ENCODE peak calls at places on chromosomes 3 and 15, in four cellular contexts. R, E, C and A are unnamed samples.

GRCh38 chr3:46913644-46914043 is 36.1 kb downstream of the PTH1R start:
- DNase-seq in E (no peak), R (peak), C (no peak), A (no peak)

GRCh38 chr3:101954946-101955345 is 105.6 kb downstream of the NFKBIZ start:
- DNase-seq in E (no peak), R (no peak), C (no peak), A (no peak)

GRCh38 chr15:25333049-25333448 is 105.8 kb downstream of the UBE3A start:
- DNase-seq in R (no peak), C (no peak), E (no peak), A (no peak)

GRCh38 chr3:88589131-88589530 is 439.4 kb downstream of the C3orf38 start:
- DNase-seq in R (no peak), E (no peak), C (no peak), A (no peak)

GRCh38 chr3:192364296-192364695 is 363.0 kb downstream of the FGF12 start:
- DNase-seq in R (no peak), E (no peak), C (no peak), A (no peak)

GRCh38 chr3:11244131-11244677 is 28.0 kb upstream of the ATG7 start:
- DNase-seq in R (peak), E (no peak), C (no peak), A (no peak)

GRCh38 chr15:101478701-101479341 is 10.7 kb downstream of the PCSK6 start:
- DNase-seq in E (no peak), R (no peak), C (no peak), A (no peak)

GRCh38 chr3:25423780-25424179 is 4.3 kb upstream of the RARB start:
- DNase-seq in C (no peak), E (no peak), R (peak), A (no peak)

GRCh38 chr3:176046717-176047116 is 1150.6 kb downstream of the TBL1XR1 start:
- DNase-seq in C (no peak), E (no peak), R (no peak), A (no peak)

GRCh38 chr15:31758126-31758525 is 272.2 kb upstream of the CHRNA7 start:
- DNase-seq in R (peak), E (peak), C (no peak), A (no peak)

GRCh38 chr3:139203752-139204151 is 140.1 kb upstream of the MRPS22 start:
- DNase-seq in C (no peak), R (no peak), E (no peak), A (no peak)

GRCh38 chr3:190361791-190362190 is 26.2 kb upstream of the CLDN16 start:
- DNase-seq in C (no peak), R (no peak), E (peak), A (no peak)

GRCh38 chr15:75056036-75056435 is 32.6 kb downstream of the PPCDC start:
- DNase-seq in C (no peak), E (no peak), R (no peak), A (no peak)

GRCh38 chr15:73956276-73957086 is 30.2 kb downstream of the LOXL1 start:
- DNase-seq in R (peak), C (no peak), E (no peak), A (no peak)

GRCh38 chr3:129282727-129283327 is 4.2 kb downstream of the HMCES start:
- DNase-seq in R (peak), E (no peak), C (no peak), A (no peak)

GRCh38 chr15:90159213-90159612 is 41.9 kb upstream of the SEMA4B start:
- DNase-seq in R (no peak), C (no peak), E (no peak), A (no peak)

GRCh38 chr15:67067930-67068542 is 2.6 kb downstream of the SMAD3 start:
- DNase-seq in R (peak), C (no peak), E (no peak), A (no peak)

GRCh38 chr3:44045476-44046275 is 196.0 kb upstream of the TOPAZ1 start:
- DNase-seq in C (no peak), R (peak), E (no peak), A (no peak)

GRCh38 chr3:52314495-52314894 is 1.6 kb upstream of the DNAH1 start:
- DNase-seq in E (no peak), C (no peak), R (no peak), A (no peak)

GRCh38 chr3:176088962-176089383 is 1108.3 kb downstream of the TBL1XR1 start:
- DNase-seq in E (no peak), R (no peak), C (no peak), A (no peak)

GRCh38 chr15:100596792-100597191 is 5.2 kb downstream of the LINS1 start:
- DNase-seq in C (peak), E (no peak), R (no peak), A (peak)

GRCh38 chr3:126005951-126006350 is 37.0 kb downstream of the ROPN1B start:
- DNase-seq in C (no peak), E (no peak), R (peak), A (no peak)

GRCh38 chr15:95292790-95293450 is 1037.6 kb upstream of the NR2F2 start:
- DNase-seq in R (no peak), E (peak), C (no peak), A (no peak)

GRCh38 chr15:49927462-49927861 is 191.6 kb downstream of the ATP8B4 start:
- DNase-seq in E (peak), R (peak), C (no peak), A (no peak)

GRCh38 chr3:66823010-66823399 is 175.1 kb upstream of the KBTBD8 start:
- DNase-seq in R (no peak), E (no peak), C (no peak), A (no peak)

GRCh38 chr3:15305366-15305844 is 27.0 kb downstream of the SH3BP5 start:
- DNase-seq in R (no peak), E (peak), C (no peak), A (no peak)